ENCODE peak calls at places on chromosome 22, in five cellular contexts. P is endothelial cell of umbilical vein, K is HepG2, L is K562, D is H1. B is an unnamed sample.
A peak's percentile ranks its signal among the peaks of the same experiment; 100 is the strongest.

GRCh38 chr22:34414467-34415440 is 494.5 kb upstream of the LARGE1 start:
- DNase-seq in P (no peak), K (peak; percentile 84), L (peak; percentile 13), D (peak; percentile 68), B (peak; percentile 66)

GRCh38 chr22:40305625-40306024 is 40.7 kb upstream of the ADSL start:
- DNase-seq in P (no peak), K (no peak), L (no peak), D (no peak), B (no peak)

GRCh38 chr22:24429411-24430365 is 2.3 kb downstream of the ADORA2A start:
- DNase-seq in P (peak; percentile 24), K (no peak), L (peak; percentile 19), D (no peak), B (no peak)

GRCh38 chr22:33861216-33861875 is 58.9 kb downstream of the LARGE1 start:
- DNase-seq in P (no peak), K (no peak), L (no peak), D (no peak), B (no peak)

GRCh38 chr22:49977578-49977977 is 17.0 kb downstream of the PIM3 start:
- DNase-seq in P (no peak), K (no peak), L (no peak), D (no peak), B (no peak)

GRCh38 chr22:24433001-24433867 is 5.8 kb downstream of the ADORA2A start:
- DNase-seq in P (no peak), K (no peak), L (no peak), D (no peak), B (no peak)

GRCh38 chr22:49691256-49691655 is 136.4 kb downstream of the BRD1 start:
- DNase-seq in P (no peak), K (no peak), L (no peak), D (no peak), B (no peak)

GRCh38 chr22:32707971-32708370 is 93.5 kb upstream of the TIMP3 start:
- DNase-seq in P (no peak), K (no peak), L (no peak), D (no peak), B (no peak)

GRCh38 chr22:44828193-44828592 is 75.8 kb downstream of the ARHGAP8 start:
- DNase-seq in P (no peak), K (no peak), L (peak; percentile 75), D (no peak), B (peak; percentile 25)

GRCh38 chr22:25845985-25846745 is 104.2 kb downstream of the MYO18B start:
- DNase-seq in P (no peak), K (no peak), L (no peak), D (no peak), B (no peak)

GRCh38 chr22:24338701-24339451 is 68.2 kb downstream of the SPECC1L start:
- DNase-seq in P (no peak), K (no peak), L (no peak), D (no peak), B (no peak)

GRCh38 chr22:37806409-37807338 is 1.1 kb upstream of the GCAT start:
- DNase-seq in P (peak; percentile 44), K (peak; percentile 34), L (no peak), D (no peak), B (peak; percentile 32)

GRCh38 chr22:41184679-41185078 is 20.4 kb upstream of the L3MBTL2 start:
- DNase-seq in P (peak; percentile 30), K (no peak), L (no peak), D (peak; percentile 67), B (no peak)

GRCh38 chr22:24506802-24507438 is 11.8 kb downstream of the UPB1 start:
- DNase-seq in P (peak; percentile 52), K (peak; percentile 75), L (no peak), D (no peak), B (peak; percentile 41)

GRCh38 chr22:46830001-46830715 is 67.7 kb downstream of the TBC1D22A start:
- DNase-seq in P (peak; percentile 55), K (no peak), L (no peak), D (no peak), B (peak; percentile 43)

GRCh38 chr22:39316440-39317083 is 2.9 kb downstream of the RPL3 start:
- DNase-seq in P (peak; percentile 88), K (peak; percentile 88), L (no peak), D (no peak), B (no peak)

GRCh38 chr22:43287441-43287840 is 55.7 kb downstream of the SCUBE1 start:
- DNase-seq in P (no peak), K (no peak), L (no peak), D (no peak), B (no peak)
- H3K27ac ChIP-seq in P (no peak overlapping the region), K (no peak overlapping the region), L (no peak overlapping the region), D (no peak overlapping the region), B (no peak overlapping the region)

GRCh38 chr22:20019661-20020532 is 1.0 kb upstream of the TANGO2 start:
- DNase-seq in P (no peak), K (no peak), L (no peak), D (no peak), B (no peak)

GRCh38 chr22:20022231-20023069 is 1.5 kb downstream of the TANGO2 start:
- DNase-seq in P (no peak), K (no peak), L (no peak), D (no peak), B (no peak)

GRCh38 chr22:20020533-20021195 is at the start of gene TANGO2:
- DNase-seq in P (peak; percentile 88), K (peak; percentile 74), L (peak; percentile 100), D (peak; percentile 51), B (peak; percentile 83)

GRCh38 chr22:20023214-20023613 is 2.3 kb downstream of the TANGO2 start:
- DNase-seq in P (no peak), K (no peak), L (no peak), D (no peak), B (no peak)

DNA sequence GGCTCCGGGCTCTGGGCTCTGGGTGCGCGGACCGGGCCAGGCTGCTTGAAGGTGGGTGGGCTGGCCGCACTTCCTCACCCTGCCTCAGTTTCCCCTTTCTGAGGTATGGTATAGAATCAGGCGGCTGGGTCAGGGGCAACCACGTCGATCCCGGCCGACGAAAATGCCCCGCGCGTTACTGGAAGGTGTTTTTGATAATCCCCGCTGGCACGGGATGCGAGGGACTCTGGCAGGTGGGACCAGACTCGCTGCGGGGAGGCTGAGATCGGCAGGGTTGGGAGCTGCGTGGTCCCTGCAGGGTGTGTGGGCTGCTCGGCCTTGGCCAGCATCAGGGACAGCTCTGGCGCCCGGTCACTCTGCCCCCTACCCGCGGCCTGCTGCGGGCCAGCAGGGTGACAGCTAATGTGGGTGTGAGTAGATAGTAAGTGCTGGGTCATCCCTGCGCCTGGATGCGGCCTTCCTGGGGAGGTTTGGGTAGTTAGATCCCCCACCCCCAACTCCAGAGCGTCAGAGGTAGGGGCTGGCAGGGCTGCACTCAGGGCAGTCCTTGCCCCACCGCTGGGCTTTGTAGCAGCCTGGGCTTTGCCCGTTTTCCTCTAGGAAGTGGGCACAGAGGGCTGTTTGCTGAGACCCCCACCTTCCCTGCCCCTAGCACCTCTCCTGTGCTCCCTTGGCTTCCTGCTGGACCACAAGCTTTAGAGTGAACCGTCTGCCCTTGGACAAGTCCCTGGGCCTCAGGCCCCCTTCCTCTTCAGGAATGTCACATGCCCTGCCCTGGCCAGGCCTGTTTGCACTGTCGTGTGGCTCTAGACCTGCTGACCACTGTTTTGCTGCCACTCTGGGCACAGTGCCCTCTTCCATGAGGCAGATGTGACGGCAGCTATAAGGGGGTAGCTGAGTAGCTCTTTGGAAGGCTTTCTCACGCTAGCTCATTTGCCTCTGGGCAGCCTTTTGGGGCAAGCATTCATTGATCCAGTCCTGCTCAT is 579 bp downstream of the TANGO2 start:
- DNase-seq in P (peak; percentile 42), K (peak; percentile 49), L (peak; percentile 93), D (no peak), B (no peak)
- TF ChIP-seq JUN in P (no peak), K (no peak), L (no peak), D (no peak), B (no peak)

GRCh38 chr22:22816766-22817410 is 70.7 kb upstream of the IGLL5 start:
- DNase-seq in P (no peak), K (no peak), L (no peak), D (no peak), B (no peak)

GRCh38 chr22:22814666-22815396 is 72.8 kb upstream of the IGLL5 start:
- DNase-seq in P (no peak), K (no peak), L (no peak), D (no peak), B (no peak)

GRCh38 chr22:22817468-22818201 is 70.0 kb upstream of the IGLL5 start:
- DNase-seq in P (no peak), K (no peak), L (peak; percentile 81), D (no peak), B (peak; percentile 7)

GRCh38 chr22:22816171-22816514 is 71.5 kb upstream of the IGLL5 start:
- DNase-seq in P (no peak), K (no peak), L (no peak), D (no peak), B (no peak)

DNA sequence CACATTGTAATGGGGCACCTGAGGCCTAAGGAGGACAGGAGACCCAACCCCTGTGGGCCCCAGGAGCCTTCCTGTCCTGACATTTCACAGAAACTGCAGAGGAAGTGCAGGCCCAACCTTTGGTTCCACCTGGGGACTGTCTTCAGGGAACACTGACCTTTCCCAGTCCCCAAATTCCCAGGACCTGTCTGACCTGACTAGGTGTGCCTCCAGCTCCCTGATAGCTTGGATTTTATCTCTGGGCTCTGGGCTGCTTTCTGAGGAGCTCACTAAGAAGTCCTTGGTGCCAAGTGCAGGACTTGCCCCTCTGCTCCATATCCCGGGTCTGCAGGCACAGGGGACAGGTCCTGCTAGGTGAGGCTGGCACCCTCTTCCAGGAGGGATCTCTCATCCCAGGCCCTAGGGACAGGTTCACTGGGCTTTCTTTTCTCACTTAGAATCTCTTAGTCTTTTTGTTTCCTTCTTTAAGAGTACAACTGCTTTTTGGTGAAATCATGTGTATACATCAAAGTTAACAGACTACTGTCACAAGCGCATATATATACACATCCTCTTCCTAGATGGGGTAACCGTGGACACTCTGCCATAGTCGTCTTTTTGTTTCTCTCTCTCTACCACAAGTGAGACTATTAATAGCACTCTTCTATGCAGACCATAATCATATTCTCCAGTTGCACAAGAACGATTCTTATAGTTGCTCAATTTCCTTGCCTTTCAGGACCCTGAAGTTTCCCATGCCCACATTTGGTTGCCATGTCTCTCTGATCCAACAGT is 72.0 kb upstream of the IGLL5 start:
- DNase-seq in P (no peak), K (no peak), L (peak; percentile 62), D (no peak), B (no peak)
- H3K27ac ChIP-seq in P (no peak overlapping the region), K (no peak overlapping the region), L (no peak overlapping the region), D (no peak overlapping the region), B (no peak overlapping the region)

DNA sequence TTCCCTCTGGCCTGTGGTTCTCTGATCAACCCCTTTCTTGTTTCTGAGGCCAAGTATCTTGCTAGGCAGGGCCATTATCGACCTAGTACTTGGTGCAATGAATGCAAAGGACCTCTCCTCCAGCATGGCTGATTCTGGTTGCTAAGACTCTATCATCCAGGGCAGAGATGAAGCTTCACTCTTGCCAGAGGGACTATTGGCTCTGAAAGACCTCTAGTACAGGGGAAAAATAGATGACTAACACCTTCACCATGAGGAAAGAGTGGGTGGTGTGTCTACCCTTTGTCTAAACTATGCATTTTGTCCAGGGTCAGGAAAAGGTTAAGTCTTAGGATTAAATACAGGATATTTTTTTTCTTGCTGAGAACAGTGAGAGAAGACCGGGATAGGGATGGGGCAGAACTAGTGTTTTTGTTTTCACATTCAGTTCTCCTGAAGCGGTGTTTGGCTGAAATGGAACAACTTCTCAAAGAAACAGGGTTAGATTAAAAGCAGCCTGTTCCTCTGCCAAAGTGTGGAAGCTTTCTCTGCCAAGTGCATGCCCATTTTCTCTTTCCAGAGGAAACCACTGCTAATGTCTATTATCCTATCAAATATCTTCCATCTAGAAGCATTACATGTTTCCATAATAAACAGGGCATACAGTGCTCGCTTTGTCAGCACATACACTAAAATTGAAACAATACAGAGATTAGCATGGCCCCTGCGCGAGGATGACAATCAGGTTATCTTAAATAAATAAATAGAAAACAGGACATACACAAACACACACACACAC is 5.0 kb upstream of the MTFP1 start:
- DNase-seq in P (peak; percentile 92), K (no peak), L (no peak), D (no peak), B (no peak)
- TF ChIP-seq JUN in P (peak; percentile 54), K (no peak), L (no peak), D (no peak), B (no peak)

GRCh38 chr22:17606472-17606871 is 22.1 kb downstream of the ATP6V1E1 start:
- DNase-seq in P (no peak), K (no peak), L (no peak), D (no peak), B (no peak)
- H3K27ac ChIP-seq in P (no peak overlapping the region), K (no peak overlapping the region), L (no peak overlapping the region), D (no peak overlapping the region), B (no peak overlapping the region)

B was measured in A549.